ENCODE peak calls at places on chromosomes 2 and 18, in six cellular contexts. V, C, T, L, W and G are unnamed samples.

GRCh38 chr2:94870392-94871225 is 621 bp upstream of the TEKT4 start:
- DNase-seq in T (no peak), L (no peak), W (no peak), V (peak), C (peak), G (no peak)

GRCh38 chr2:904243-905024 is 46.2 kb upstream of the SNTG2 start:
- DNase-seq in W (no peak), C (peak), V (no peak), T (no peak), L (no peak), G (no peak)

GRCh38 chr2:175981546-175981945 is 20.5 kb downstream of the LNPK start:
- DNase-seq in C (no peak), L (no peak), V (no peak), T (no peak), W (no peak), G (no peak)

GRCh38 chr18:3319399-3319798 is 57.5 kb downstream of the MYL12B start:
- DNase-seq in C (no peak), T (no peak), V (no peak), W (no peak), L (no peak), G (no peak)

GRCh38 chr2:203399031-203399430 is 70.8 kb downstream of the ABI2 start:
- DNase-seq in V (no peak), C (no peak), L (no peak), T (no peak), W (no peak), G (peak)

GRCh38 chr2:83574614-83575013 is 884.5 kb downstream of the SUCLG1 start:
- DNase-seq in L (no peak), V (no peak), C (no peak), T (no peak), W (no peak), G (no peak)

GRCh38 chr2:71528749-71529148 is 75.4 kb downstream of the DYSF start:
- DNase-seq in C (no peak), T (no peak), V (no peak), W (no peak), L (no peak), G (no peak)

GRCh38 chr2:200756618-200757321 is 54.9 kb upstream of the BZW1 start:
- DNase-seq in C (peak), W (peak), L (peak), T (no peak), V (no peak), G (peak)

GRCh38 chr2:156110890-156111289 is 221.6 kb downstream of the NR4A2 start:
- DNase-seq in C (peak), T (no peak), W (peak), V (peak), L (peak), G (no peak)

GRCh38 chr2:128520787-128521186 is 202.1 kb upstream of the HS6ST1 start:
- DNase-seq in V (no peak), C (no peak), L (no peak), T (no peak), W (no peak), G (no peak)

GRCh38 chr18:80245781-80246655 is 1.3 kb downstream of the PARD6G start:
- DNase-seq in W (no peak), T (peak), C (peak), V (no peak), L (no peak), G (no peak)

GRCh38 chr18:48036641-48037421 is 106.4 kb upstream of the SMAD2 start:
- DNase-seq in L (no peak), W (no peak), V (no peak), C (no peak), T (no peak), G (no peak)

GRCh38 chr2:36707050-36707449 is 10.5 kb downstream of the VIT start:
- DNase-seq in W (peak), L (peak), T (no peak), V (no peak), C (no peak), G (peak)

GRCh38 chr2:71798266-71799012 is 345.1 kb downstream of the DYSF start:
- DNase-seq in W (peak), T (peak), L (peak), V (peak), C (peak), G (peak)

GRCh38 chr2:134669731-134670669 is 48.8 kb downstream of the TMEM163 start:
- DNase-seq in L (no peak), T (no peak), V (no peak), C (no peak), W (no peak), G (no peak)

GRCh38 chr2:61327173-61327572 is 143.7 kb downstream of the USP34 start:
- DNase-seq in T (no peak), V (no peak), W (no peak), C (no peak), L (no peak), G (no peak)

GRCh38 chr2:131488306-131489205 is 3.6 kb downstream of the MZT2A start:
- DNase-seq in T (no peak), C (no peak), W (no peak), L (no peak), V (no peak), G (no peak)

GRCh38 chr2:11527001-11527400 is 6.8 kb upstream of the GREB1 start:
- DNase-seq in L (no peak), C (no peak), W (no peak), V (no peak), T (no peak), G (no peak)

GRCh38 chr2:99488999-99489757 is 639 bp downstream of the REV1 start:
- DNase-seq in V (peak), T (no peak), W (peak), L (peak), C (peak), G (peak)

GRCh38 chr2:55490554-55490953 is 29.0 kb upstream of the CFAP36 start:
- DNase-seq in T (no peak), W (no peak), L (peak), V (no peak), C (peak), G (peak)

GRCh38 chr18:39166776-39167175 is 1601.2 kb upstream of the CELF4 start:
- DNase-seq in V (no peak), C (no peak), W (peak), T (no peak), L (peak), G (no peak)

GRCh38 chr2:32220445-32220844 is 44.2 kb downstream of the NLRC4 start:
- DNase-seq in C (no peak), T (no peak), L (no peak), V (no peak), W (no peak), G (no peak)

GRCh38 chr2:158619496-158619895 is 162.7 kb downstream of the PKP4 start:
- DNase-seq in L (peak), V (no peak), T (no peak), W (no peak), C (no peak), G (peak)

GRCh38 chr2:48420512-48421197 is 109.3 kb upstream of the STON1 start:
- DNase-seq in T (peak), C (peak), W (peak), L (peak), V (peak), G (peak)

GRCh38 chr2:152763651-152764050 is 45.2 kb downstream of the ARL6IP6 start:
- DNase-seq in L (no peak), T (no peak), V (no peak), W (no peak), C (no peak), G (no peak)

GRCh38 chr2:207813942-207814341 is 44.2 kb upstream of the FZD5 start:
- DNase-seq in L (no peak), V (no peak), C (peak), W (no peak), T (no peak), G (no peak)
- H2BK5ac ChIP-seq in L (no peak), V (peak), C (no peak), W (no peak), T (peak), G (no peak)

GRCh38 chr2:143515318-143515717 is 386.1 kb downstream of the ARHGAP15 start:
- DNase-seq in C (no peak), V (no peak), L (no peak), W (no peak), T (no peak), G (no peak)

GRCh38 chr2:143513081-143513480 is 383.9 kb downstream of the ARHGAP15 start:
- DNase-seq in C (peak), T (peak), V (peak), L (peak), W (no peak), G (peak)

GRCh38 chr2:143514413-143514812 is 385.2 kb downstream of the ARHGAP15 start:
- DNase-seq in L (no peak), C (no peak), W (no peak), T (no peak), V (no peak), G (peak)
- H4K91ac ChIP-seq in L (no peak), C (no peak), W (no peak), T (no peak), V (no peak), G (no peak)

GRCh38 chr2:62369549-62370164 is 136.3 kb downstream of the TMEM17 start:
- DNase-seq in V (no peak), W (no peak), C (no peak), T (no peak), L (no peak), G (no peak)

GRCh38 chr2:62370304-62371250 is 135.4 kb downstream of the TMEM17 start:
- DNase-seq in W (no peak), C (no peak), L (no peak), V (no peak), T (no peak), G (no peak)

GRCh38 chr2:62375051-62375450 is 130.9 kb downstream of the TMEM17 start:
- DNase-seq in L (no peak), T (no peak), V (no peak), C (no peak), W (no peak), G (no peak)

GRCh38 chr2:62374301-62374960 is 131.6 kb downstream of the TMEM17 start:
- DNase-seq in W (no peak), C (no peak), T (no peak), V (no peak), L (no peak), G (no peak)

GRCh38 chr2:62372824-62373223 is 133.2 kb downstream of the TMEM17 start:
- DNase-seq in V (no peak), C (no peak), W (no peak), T (no peak), L (no peak), G (no peak)
- H2BK5ac ChIP-seq in V (peak), C (no peak), W (no peak), T (no peak), L (no peak), G (no peak)

DNA sequence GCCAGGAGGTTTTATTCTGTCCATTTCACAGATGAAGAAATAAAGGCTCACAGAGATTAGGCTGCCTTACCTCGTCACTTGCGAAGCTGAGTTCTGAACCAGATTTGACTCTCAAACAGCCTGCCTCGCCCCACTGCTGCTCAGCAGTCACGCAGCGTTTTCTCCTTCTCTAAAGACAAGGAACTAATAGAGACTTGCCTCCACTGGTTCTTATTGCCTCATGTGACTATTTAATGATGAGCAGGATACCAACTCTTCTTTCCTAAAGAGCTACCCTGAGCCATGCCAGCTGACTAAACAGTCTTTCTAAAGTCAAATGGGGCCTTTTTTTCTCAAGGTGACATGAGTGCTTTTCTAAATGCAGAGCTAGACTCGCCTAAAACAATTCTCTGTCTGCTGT is 147.5 kb downstream of the NCKAP5 start:
- DNase-seq in W (no peak), T (no peak), L (no peak), C (no peak), V (no peak), G (no peak)
- H4K91ac ChIP-seq in W (no peak), T (no peak), L (no peak), C (no peak), V (no peak), G (no peak)

DNA sequence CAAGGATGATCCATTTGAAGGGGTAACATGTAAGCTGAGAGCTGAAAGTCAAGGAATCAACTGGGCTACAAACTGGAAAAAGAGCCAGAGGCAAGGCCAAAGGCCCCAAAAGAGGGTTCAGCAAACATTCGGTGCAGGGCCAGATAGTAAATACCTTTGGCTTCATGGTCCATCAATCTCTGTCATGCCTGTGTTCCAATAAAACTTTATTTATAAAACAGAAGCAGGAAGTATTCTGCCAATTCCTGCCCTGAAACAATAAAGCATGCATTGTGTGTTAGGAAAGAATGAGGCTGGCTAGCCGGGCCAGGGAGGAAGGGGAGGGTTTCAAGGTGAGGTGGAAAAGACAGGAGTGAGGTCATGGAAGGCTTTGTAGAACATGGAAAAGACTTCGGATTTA is 107.1 kb downstream of the LBH start:
- DNase-seq in W (no peak), C (no peak), L (no peak), V (no peak), T (no peak), G (no peak)
- H2BK5ac ChIP-seq in W (no peak), C (no peak), L (no peak), V (no peak), T (no peak), G (no peak)

DNA sequence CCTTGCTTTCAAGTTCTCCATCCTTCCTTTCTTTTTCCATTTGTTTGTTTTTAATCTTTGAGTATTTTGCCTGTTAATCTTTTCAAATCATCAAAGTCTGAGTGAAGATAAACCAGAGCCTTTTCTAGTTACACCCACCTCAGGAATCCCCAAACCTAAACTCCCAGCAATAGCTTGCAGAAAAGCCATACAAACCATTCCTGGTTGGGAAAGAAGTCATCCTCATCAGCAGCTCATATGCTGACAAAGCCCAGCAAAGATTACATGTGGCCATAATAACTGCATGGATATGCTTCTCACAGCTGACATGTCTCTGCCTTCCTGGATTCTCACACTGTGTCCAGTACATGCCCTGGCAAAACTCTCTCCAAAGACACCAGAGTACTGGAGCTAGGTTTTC is 126.3 kb upstream of the TLK1 start:
- DNase-seq in W (no peak), T (no peak), C (no peak), L (peak), V (no peak), G (peak)
- H4K91ac ChIP-seq in W (no peak), T (no peak), C (no peak), L (no peak), V (no peak), G (peak)